ENCODE peak calls at places on chromosomes 3 and 15, in seven cellular contexts. R is IMR-90, W is mesenchymal stem cell, X is H9, Z is mesendoderm, I is H1, M is trophoblast cell. Q is an unnamed sample.

GRCh38 chr3:52322466-52322865 is 6.3 kb downstream of the DNAH1 start:
- DNase-seq in R (no peak), W (no peak), X (no peak), Z (no peak), I (no peak), M (no peak), Q (no peak)

GRCh38 chr15:26838742-26839460 is 28.0 kb upstream of the GABRA5 start:
- DNase-seq in X (peak; percentile 82), Z (peak; percentile 81), W (no peak), R (no peak), I (peak; percentile 89), M (no peak), Q (peak; percentile 21)

GRCh38 chr15:58770519-58770856 is 614 bp upstream of the MINDY2 start:
- DNase-seq in X (no peak), R (peak; percentile 84), I (no peak), Z (no peak), W (peak; percentile 86), M (no peak), Q (no peak)

GRCh38 chr3:187943677-187944390 is 198.6 kb upstream of the BCL6 start:
- DNase-seq in R (peak; percentile 39), X (no peak), I (no peak), W (no peak), M (no peak), Z (peak; percentile 30), Q (no peak)

GRCh38 chr15:88979674-88980073 is 66.5 kb upstream of the MFGE8 start:
- DNase-seq in I (no peak), R (no peak), W (no peak), X (no peak), M (no peak), Z (no peak), Q (no peak)

GRCh38 chr3:133927543-133928066 is 31.9 kb upstream of the RAB6B start:
- DNase-seq in I (peak; percentile 87), X (peak; percentile 58), W (peak; percentile 42), R (no peak), Z (peak; percentile 34), M (peak; percentile 64), Q (peak; percentile 62)

GRCh38 chr3:156728267-156728985 is 54.0 kb downstream of the TIPARP start:
- DNase-seq in R (peak; percentile 71), Z (no peak), W (peak; percentile 45), M (no peak), I (no peak), X (no peak), Q (no peak)

GRCh38 chr3:65004316-65004715 is 316.5 kb upstream of the ADAMTS9 start:
- DNase-seq in R (no peak), I (no peak), X (no peak), W (peak; percentile 18), M (no peak), Z (no peak), Q (no peak)

GRCh38 chr3:117052356-117052755 is 342.8 kb downstream of the TUSC7 start:
- DNase-seq in M (no peak), X (no peak), Z (no peak), W (peak; percentile 24), R (peak; percentile 77), I (no peak), Q (no peak)

GRCh38 chr15:60695713-60696522 is 217.0 kb upstream of the ICE2 start:
- DNase-seq in Z (no peak), I (no peak), X (no peak), R (peak; percentile 71), M (no peak), W (peak; percentile 46), Q (no peak)

GRCh38 chr15:34621675-34622074 is 38.2 kb upstream of the GOLGA8B start:
- DNase-seq in M (no peak), R (peak; percentile 58), W (no peak), X (no peak), I (no peak), Z (no peak), Q (no peak)

GRCh38 chr15:66014022-66014421 is 144.7 kb downstream of the RAB11A start:
- DNase-seq in X (no peak), Z (no peak), I (no peak), R (no peak), M (no peak), W (no peak), Q (no peak)

GRCh38 chr3:155233213-155233612 is 60.3 kb downstream of the STRIT1 start:
- DNase-seq in W (peak; percentile 78), M (no peak), Z (no peak), R (peak; percentile 81), I (no peak), X (no peak), Q (no peak)

GRCh38 chr3:32200490-32200889 is 38.0 kb upstream of the CMTM8 start:
- DNase-seq in W (no peak), Z (no peak), X (no peak), M (no peak), R (no peak), I (no peak), Q (no peak)

GRCh38 chr3:43378066-43378935 is 92.0 kb downstream of the SNRK start:
- DNase-seq in R (peak; percentile 38), Z (peak; percentile 71), M (no peak), W (peak; percentile 43), X (peak; percentile 67), I (no peak), Q (no peak)

GRCh38 chr3:194369522-194370279 is at the start of gene LRRC15:
- DNase-seq in X (peak; percentile 76), I (no peak), M (peak; percentile 81), Z (peak; percentile 87), W (peak; percentile 81), R (peak; percentile 71), Q (peak; percentile 41)

GRCh38 chr3:190036631-190037030 is 84.1 kb downstream of the P3H2 start:
- DNase-seq in M (no peak), X (no peak), I (no peak), Z (no peak), W (peak; percentile 88), R (peak; percentile 80), Q (no peak)

GRCh38 chr15:81945014-81945615 is 100.7 kb downstream of the MEX3B start:
- DNase-seq in M (no peak), Z (peak; percentile 59), W (no peak), I (no peak), X (no peak), R (no peak), Q (no peak)

GRCh38 chr3:187767266-187768032 is 22.2 kb upstream of the BCL6 start:
- DNase-seq in M (no peak), I (no peak), Z (no peak), W (peak; percentile 64), X (no peak), R (peak; percentile 93), Q (no peak)

GRCh38 chr15:72554471-72555425 is 80.6 kb downstream of the ARIH1 start:
- DNase-seq in M (peak; percentile 33), W (peak; percentile 74), X (no peak), Z (no peak), I (no peak), R (peak; percentile 84), Q (no peak)

GRCh38 chr15:61315471-61315870 is 86.4 kb upstream of the RORA start:
- DNase-seq in X (no peak), I (no peak), R (no peak), W (no peak), M (no peak), Z (no peak), Q (no peak)

DNA sequence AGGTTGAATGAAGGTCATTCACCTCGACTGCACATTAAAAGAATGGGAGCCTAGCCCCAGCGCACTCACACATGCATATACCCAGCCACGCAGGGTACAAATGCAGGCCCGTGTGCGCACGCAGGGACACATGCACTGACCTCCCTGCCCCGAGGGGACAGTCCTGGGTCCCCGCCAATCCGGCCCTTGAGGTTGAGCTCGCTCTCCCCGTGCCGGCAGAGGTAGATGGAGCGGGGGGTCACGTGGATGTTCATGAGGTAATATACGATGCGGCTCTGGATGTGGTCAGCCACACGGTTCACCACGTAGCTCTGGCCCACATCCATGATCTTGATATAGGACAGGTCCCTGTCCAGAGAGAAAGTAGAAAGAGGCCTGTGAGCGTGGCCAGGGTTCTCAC is 20.5 kb downstream of the PFKFB4 start:
- DNase-seq in I (no peak), Z (no peak), X (no peak), W (no peak), M (no peak), R (no peak), Q (no peak)
- H4K8ac ChIP-seq in I (no peak overlapping the region), Z (no peak overlapping the region), X (no peak overlapping the region), W (no peak overlapping the region), M (no peak overlapping the region), R (no peak overlapping the region), Q (no peak overlapping the region)

GRCh38 chr15:48653913-48654630 is 8.6 kb upstream of the FBN1 start:
- DNase-seq in X (no peak), R (no peak), I (no peak), M (peak; percentile 46), Z (no peak), W (no peak), Q (no peak)

GRCh38 chr15:48654799-48655198 is 9.3 kb upstream of the FBN1 start:
- DNase-seq in M (no peak), Z (no peak), R (no peak), X (no peak), W (no peak), I (no peak), Q (no peak)

GRCh38 chr15:48653216-48653615 is 7.7 kb upstream of the FBN1 start:
- DNase-seq in M (no peak), X (no peak), R (no peak), I (no peak), W (no peak), Z (no peak), Q (no peak)

GRCh38 chr15:48650931-48651330 is 5.4 kb upstream of the FBN1 start:
- DNase-seq in I (no peak), R (no peak), M (no peak), W (no peak), Z (no peak), X (no peak), Q (no peak)

GRCh38 chr15:48652510-48653076 is 7.1 kb upstream of the FBN1 start:
- DNase-seq in R (no peak), M (no peak), Z (no peak), X (no peak), W (no peak), I (no peak), Q (no peak)
- H4K8ac ChIP-seq in R (no peak overlapping the region), M (no peak overlapping the region), Z (no peak overlapping the region), X (no peak overlapping the region), W (no peak overlapping the region), I (no peak overlapping the region), Q (no peak overlapping the region)

GRCh38 chr15:77866596-77867125 is 210.8 kb downstream of the TBC1D2B start:
- DNase-seq in Z (no peak), I (no peak), M (no peak), R (no peak), W (no peak), X (peak; percentile 19), Q (no peak)

GRCh38 chr15:77865106-77865630 is 212.3 kb downstream of the TBC1D2B start:
- DNase-seq in W (no peak), R (no peak), I (no peak), Z (no peak), M (no peak), X (peak; percentile 18), Q (no peak)

GRCh38 chr15:77865701-77866100 is 211.8 kb downstream of the TBC1D2B start:
- DNase-seq in X (no peak), W (no peak), I (no peak), Z (no peak), R (no peak), M (no peak), Q (no peak)

GRCh38 chr15:77867266-77868047 is 210.1 kb downstream of the TBC1D2B start:
- DNase-seq in Z (no peak), X (peak; percentile 19), I (no peak), M (no peak), R (no peak), W (no peak), Q (no peak)

GRCh38 chr15:77866186-77866585 is 211.3 kb downstream of the TBC1D2B start:
- DNase-seq in R (no peak), M (no peak), Z (no peak), I (no peak), W (no peak), X (peak; percentile 20), Q (no peak)
- H4K8ac ChIP-seq in R (no peak overlapping the region), M (no peak overlapping the region), Z (no peak overlapping the region), I (no peak overlapping the region), W (no peak overlapping the region), X (no peak overlapping the region), Q (no peak overlapping the region)

GRCh38 chr3:152195206-152195605 is 73.5 kb upstream of the MBNL1 start:
- DNase-seq in W (no peak), X (no peak), I (no peak), R (no peak), Z (no peak), M (no peak), Q (no peak)
- H4K8ac ChIP-seq in W (no peak overlapping the region), X (no peak overlapping the region), I (no peak overlapping the region), R (no peak overlapping the region), Z (no peak overlapping the region), M (no peak overlapping the region), Q (no peak overlapping the region)

Q was measured in neuronal stem cell.